ENCODE peak calls at places on chromosomes 2 and 18, in ten cellular contexts. C is GM10248, H is mesothelial cell of epicardium, M is dorsolateral prefrontal cortex, E is fibroblast of villous mesenchyme, J is IMR-90, N is cardiac muscle cell, L is neural progenitor cell, U is right lobe of liver, I is HFFc6. O is an unnamed sample.

GRCh38 chr18:6929370-6930102 is 188.1 kb downstream of the LAMA1 start:
- DNase-seq in N (peak; percentile 25), J (no peak), E (no peak), C (no peak), U (no peak), L (no peak), H (no peak), I (no peak), M (no peak), O (no peak)

GRCh38 chr18:711693-712400 is 583 bp downstream of the ENOSF1 start:
- DNase-seq in L (peak; percentile 56), J (peak; percentile 88), M (peak; percentile 75), E (peak; percentile 98), C (peak; percentile 72), H (peak; percentile 50), I (peak; percentile 74), N (peak; percentile 95), U (peak; percentile 90), O (peak; percentile 66)

GRCh38 chr2:37418956-37419355 is 74.5 kb downstream of the QPCT start:
- DNase-seq in H (no peak), L (no peak), U (no peak), M (no peak), E (peak; percentile 27), J (peak; percentile 58), C (no peak), I (peak; percentile 51), N (no peak), O (no peak)

GRCh38 chr2:55518846-55519167 is 711 bp upstream of the CFAP36 start:
- DNase-seq in L (peak; percentile 67), U (no peak), M (no peak), H (no peak), I (no peak), E (peak; percentile 4), N (peak; percentile 9), C (peak; percentile 29), J (no peak), O (no peak)

GRCh38 chr2:230871361-230872150 is 6.8 kb downstream of the ITM2C start:
- DNase-seq in U (peak; percentile 36), I (no peak), M (no peak), L (no peak), N (no peak), C (no peak), J (no peak), E (no peak), H (peak; percentile 37), O (no peak)

GRCh38 chr2:62381672-62382071 is 124.3 kb downstream of the TMEM17 start:
- DNase-seq in H (no peak), C (no peak), E (no peak), N (no peak), I (no peak), L (no peak), M (no peak), J (no peak), U (no peak), O (no peak)

GRCh38 chr2:110804915-110805314 is 72.5 kb downstream of the ACOXL start:
- DNase-seq in M (no peak), H (no peak), C (peak; percentile 65), U (no peak), I (no peak), J (no peak), L (no peak), N (no peak), E (no peak), O (peak; percentile 31)

GRCh38 chr2:230933521-230934180 is 8.6 kb upstream of the GPR55 start:
- DNase-seq in E (no peak), H (peak; percentile 34), L (no peak), M (no peak), J (no peak), N (no peak), C (no peak), I (no peak), U (no peak), O (no peak)

GRCh38 chr18:57603871-57604270 is 17.4 kb upstream of the FECH start:
- DNase-seq in I (no peak), J (no peak), L (no peak), H (no peak), E (no peak), N (no peak), U (no peak), C (no peak), M (no peak), O (no peak)

GRCh38 chr2:134154269-134154668 is 99.6 kb upstream of the MGAT5 start:
- DNase-seq in L (no peak), N (no peak), E (peak; percentile 51), J (no peak), U (no peak), M (no peak), H (no peak), I (no peak), C (peak; percentile 52), O (peak; percentile 65)

GRCh38 chr2:68438455-68439303 is 28.4 kb downstream of the FBXO48 start:
- DNase-seq in H (no peak), L (no peak), E (peak; percentile 21), M (no peak), I (no peak), U (no peak), C (peak; percentile 32), J (no peak), N (peak; percentile 40), O (no peak)

GRCh38 chr2:231110551-231110950 is 14.3 kb downstream of the HTR2B start:
- DNase-seq in M (no peak), J (peak; percentile 60), C (no peak), U (no peak), N (peak; percentile 81), L (no peak), I (peak; percentile 32), H (no peak), E (peak; percentile 62), O (no peak)

GRCh38 chr2:48328972-48329723 is 200.8 kb upstream of the STON1 start:
- DNase-seq in C (no peak), M (no peak), H (no peak), U (no peak), I (no peak), E (no peak), J (no peak), N (no peak), L (peak; percentile 81), O (no peak)

GRCh38 chr18:23181547-23181946 is 46.3 kb downstream of the CABLES1 start:
- DNase-seq in N (no peak), M (no peak), U (no peak), E (no peak), J (no peak), H (no peak), C (no peak), L (no peak), I (no peak), O (no peak)

GRCh38 chr2:148658807-148659722 is 14.5 kb downstream of the EPC2 start:
- DNase-seq in L (no peak), U (no peak), M (no peak), E (peak; percentile 81), C (peak; percentile 27), H (no peak), J (peak; percentile 79), N (peak; percentile 54), I (peak; percentile 61), O (no peak)

GRCh38 chr18:23994361-23994902 is 20.1 kb upstream of the TTC39C start:
- DNase-seq in N (peak; percentile 69), I (peak; percentile 96), J (peak; percentile 96), L (peak; percentile 21), E (peak; percentile 82), U (no peak), C (no peak), M (no peak), H (no peak), O (no peak)

GRCh38 chr18:9673296-9674251 is 34.5 kb upstream of the RAB31 start:
- DNase-seq in U (peak; percentile 63), N (peak; percentile 81), C (peak; percentile 89), L (peak; percentile 44), H (no peak), E (peak; percentile 82), M (peak; percentile 25), J (peak; percentile 58), I (peak; percentile 66), O (peak; percentile 96)

GRCh38 chr2:19114754-19115231 is 243.6 kb downstream of the OSR1 start:
- DNase-seq in U (no peak), I (no peak), M (no peak), H (no peak), N (peak; percentile 55), C (no peak), E (no peak), L (no peak), J (no peak), O (no peak)

GRCh38 chr2:61763605-61764034 is 90.2 kb downstream of the FAM161A start:
- DNase-seq in N (peak; percentile 93), I (peak; percentile 81), J (peak; percentile 89), L (peak; percentile 82), U (peak; percentile 78), M (peak; percentile 79), E (peak; percentile 94), C (no peak), H (no peak), O (peak; percentile 15)

DNA sequence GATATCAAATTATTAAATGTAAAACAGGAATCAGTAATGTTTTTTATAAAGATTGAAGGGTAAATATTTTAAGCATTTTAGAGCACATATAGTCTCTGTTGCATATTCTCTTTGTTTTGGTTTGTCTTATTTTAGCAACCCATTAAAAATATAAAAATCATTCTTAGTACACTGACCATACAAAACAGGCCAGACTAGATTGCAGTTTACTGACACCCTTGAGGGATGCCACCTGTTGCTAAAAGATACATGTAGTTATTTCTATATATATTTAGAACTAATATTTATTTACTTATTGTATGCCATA is 44.7 kb upstream of the SULT1C3 start:
- DNase-seq in E (no peak), I (no peak), N (no peak), J (no peak), U (no peak), M (no peak), L (no peak), H (no peak), C (no peak), O (no peak)
- TF ChIP-seq CTCF in E (no peak), I (peak; percentile 36), N (no peak), J (no peak), U (no peak), M (no peak), L (no peak), H (peak; percentile 28), C (no peak), O (no peak)

GRCh38 chr2:8229546-8229986 is 452.3 kb upstream of the ID2 start:
- DNase-seq in H (no peak), U (no peak), C (peak; percentile 62), N (peak; percentile 81), J (peak; percentile 84), I (peak; percentile 10), L (peak; percentile 45), M (peak; percentile 26), E (peak; percentile 54), O (peak; percentile 52)
- TF ChIP-seq CTCF in H (no peak), U (no peak), C (no peak), N (peak; percentile 9), J (no peak), I (no peak), L (no peak), M (no peak), E (peak; percentile 5), O (no peak)

GRCh38 chr18:74906189-74906588 is 302.8 kb downstream of the PTGR3 start:
- DNase-seq in I (no peak), J (peak; percentile 96), M (no peak), L (no peak), U (no peak), N (no peak), H (no peak), E (peak; percentile 93), C (no peak), O (no peak)
- TF ChIP-seq CTCF in I (no peak), J (no peak), M (no peak), L (no peak), U (no peak), N (no peak), H (no peak), E (no peak), C (no peak), O (no peak)

GRCh38 chr2:88925770-88926462 is 234.4 kb downstream of the RPIA start:
- DNase-seq in M (no peak), H (no peak), J (no peak), L (no peak), N (no peak), C (no peak), I (no peak), U (no peak), E (no peak), O (no peak)
- TF ChIP-seq CTCF in M (no peak), H (no peak), J (no peak), L (no peak), N (no peak), C (no peak), I (no peak), U (no peak), E (no peak), O (no peak)